ENCODE peak calls at places on chromosomes 12 and 14, in four cellular contexts. W is naive thymus-derived CD8-positive, alpha-beta T cell; Q is H4; E is stomach. J is an unnamed sample.
A peak's percentile ranks its signal among the peaks of the same experiment; 100 is the strongest.

GRCh38 chr12:89154743-89155530 is 197.4 kb downstream of the DUSP6 start:
- DNase-seq in W (no peak), Q (no peak), E (no peak), J (no peak)

GRCh38 chr12:93319523-93320045 is 58.1 kb upstream of the NUDT4 start:
- DNase-seq in W (no peak), Q (no peak), E (no peak), J (no peak)

GRCh38 chr14:74912111-74912510 is 10.9 kb downstream of the RPS6KL1 start:
- DNase-seq in W (no peak), Q (no peak), E (no peak), J (no peak)

GRCh38 chr12:121697093-121697698 is 15.4 kb upstream of the TMEM120B start:
- DNase-seq in W (peak; percentile 23), Q (no peak), E (no peak), J (no peak)

GRCh38 chr12:112900298-112901145 is 6.2 kb upstream of the OAS1 start:
- DNase-seq in W (peak; percentile 28), Q (peak; percentile 59), E (peak; percentile 53), J (peak; percentile 42)

GRCh38 chr12:98767248-98767647 is 122.2 kb downstream of the APAF1 start:
- DNase-seq in W (no peak), Q (no peak), E (no peak), J (no peak)

GRCh38 chr12:13386269-13387039 is 189.9 kb downstream of the EMP1 start:
- DNase-seq in W (no peak), Q (no peak), E (no peak), J (no peak)

GRCh38 chr12:69630191-69630590 is 19.5 kb upstream of the LRRC10 start:
- DNase-seq in W (no peak), Q (no peak), E (no peak), J (no peak)

GRCh38 chr12:89707992-89708792 is 446 bp downstream of the ATP2B1 start:
- DNase-seq in W (peak; percentile 27), Q (no peak), E (peak; percentile 36), J (peak; percentile 47)

GRCh38 chr12:96104566-96104965 is 69.2 kb upstream of the LTA4H start:
- DNase-seq in W (no peak), Q (no peak), E (no peak), J (no peak)

GRCh38 chr14:102547067-102547466 is 37.5 kb upstream of the ANKRD9 start:
- DNase-seq in W (no peak), Q (no peak), E (no peak), J (no peak)

GRCh38 chr12:14239350-14239934 is 126.0 kb upstream of the ATF7IP start:
- DNase-seq in W (peak; percentile 4), Q (peak; percentile 85), E (no peak), J (peak; percentile 60)

GRCh38 chr14:25945746-25946145 is 652.1 kb downstream of the NOVA1 start:
- DNase-seq in W (no peak), Q (no peak), E (no peak), J (no peak)

GRCh38 chr14:104604461-104605449 is at the start of gene TMEM179:
- DNase-seq in W (no peak), Q (no peak), E (no peak), J (no peak)

GRCh38 chr12:113477171-113477841 is 5.6 kb upstream of the LHX5 start:
- DNase-seq in W (no peak), Q (no peak), E (no peak), J (no peak)

GRCh38 chr14:21326972-21327371 is 47.1 kb downstream of the RPGRIP1 start:
- DNase-seq in W (no peak), Q (no peak), E (no peak), J (no peak)

GRCh38 chr12:132582582-132583279 is 27.7 kb downstream of the LRCOL1 start:
- DNase-seq in W (no peak), Q (no peak), E (no peak), J (no peak)

GRCh38 chr12:30784508-30784907 is 29.8 kb upstream of the CAPRIN2 start:
- DNase-seq in W (no peak), Q (no peak), E (no peak), J (no peak)

GRCh38 chr12:111451649-111452129 is 46.0 kb downstream of the SH2B3 start:
- DNase-seq in W (no peak), Q (peak; percentile 21), E (peak; percentile 9), J (no peak)

GRCh38 chr12:52860102-52860838 is 11.5 kb upstream of the KRT78 start:
- DNase-seq in W (no peak), Q (no peak), E (no peak), J (no peak)

GRCh38 chr12:59080101-59080500 is 159.8 kb upstream of the LRIG3 start:
- DNase-seq in W (no peak), Q (no peak), E (peak; percentile 37), J (peak; percentile 29)

GRCh38 chr14:99250636-99251208 is 21.3 kb downstream of the BCL11B start:
- DNase-seq in W (no peak), Q (no peak), E (no peak), J (no peak)

GRCh38 chr12:27610380-27610779 is 85.9 kb upstream of the REP15 start:
- DNase-seq in W (no peak), Q (no peak), E (no peak), J (no peak)

GRCh38 chr12:32357601-32358249 is 41.6 kb upstream of the FGD4 start:
- DNase-seq in W (no peak), Q (no peak), E (no peak), J (no peak)

J was measured in body of pancreas.